ENCODE peak calls at places on chromosome 18, in four cellular contexts. One of them, this sample, is unnamed.
A peak's percentile ranks its signal among the peaks of the same experiment; 100 is the strongest.

GRCh38 chr18:46401486-46402115 is 255.4 kb downstream of the LOXHD1 start:
- DNase-seq in body of pancreas: no peak
- DNase-seq in IMR-90: no peak
- DNase-seq in tibial nerve: no peak
- DNase-seq in this sample: peak; percentile 31

GRCh38 chr18:55097406-55098170 is 138.3 kb upstream of the CCDC68 start:
- DNase-seq in body of pancreas: no peak
- DNase-seq in tibial nerve: no peak
- DNase-seq in IMR-90: no peak
- DNase-seq in this sample: no peak

GRCh38 chr18:38545071-38545470 is 979.5 kb upstream of the CELF4 start:
- DNase-seq in tibial nerve: no peak
- DNase-seq in body of pancreas: no peak
- DNase-seq in IMR-90: no peak
- DNase-seq in this sample: no peak

GRCh38 chr18:64164883-64165282 is 16.0 kb upstream of the LINC00305 start:
- DNase-seq in IMR-90: no peak
- DNase-seq in body of pancreas: no peak
- DNase-seq in tibial nerve: no peak
- DNase-seq in this sample: no peak

GRCh38 chr18:34611904-34612303 is 98.2 kb upstream of the DTNA start:
- DNase-seq in body of pancreas: no peak
- DNase-seq in tibial nerve: no peak
- DNase-seq in IMR-90: no peak
- DNase-seq in this sample: peak; percentile 60

GRCh38 chr18:3552305-3552704 is 102.3 kb downstream of the TGIF1 start:
- DNase-seq in tibial nerve: no peak
- DNase-seq in body of pancreas: no peak
- DNase-seq in IMR-90: no peak
- DNase-seq in this sample: no peak

GRCh38 chr18:67239826-67240225 is 276.7 kb downstream of the DSEL start:
- DNase-seq in IMR-90: no peak
- DNase-seq in body of pancreas: no peak
- DNase-seq in tibial nerve: no peak
- DNase-seq in this sample: no peak

GRCh38 chr18:62981566-62981965 is 266.2 kb downstream of the PHLPP1 start:
- DNase-seq in tibial nerve: no peak
- DNase-seq in IMR-90: no peak
- DNase-seq in body of pancreas: no peak
- DNase-seq in this sample: no peak

GRCh38 chr18:5061785-5062184 is 135.3 kb downstream of the AKAIN1 start:
- DNase-seq in body of pancreas: no peak
- DNase-seq in IMR-90: no peak
- DNase-seq in tibial nerve: no peak
- DNase-seq in this sample: no peak

GRCh38 chr18:8932866-8933265 is 169.6 kb upstream of the NDUFV2 start:
- DNase-seq in tibial nerve: no peak
- DNase-seq in body of pancreas: no peak
- DNase-seq in IMR-90: no peak
- DNase-seq in this sample: no peak

GRCh38 chr18:5457467-5457957 is 86.3 kb downstream of the EPB41L3 start:
- DNase-seq in tibial nerve: no peak
- DNase-seq in IMR-90: no peak
- DNase-seq in body of pancreas: no peak
- DNase-seq in this sample: no peak

GRCh38 chr18:25229858-25230257 is 122.1 kb downstream of the ZNF521 start:
- DNase-seq in body of pancreas: no peak
- DNase-seq in tibial nerve: no peak
- DNase-seq in IMR-90: no peak
- DNase-seq in this sample: no peak

GRCh38 chr18:52636536-52636935 is 296.5 kb downstream of the DCC start:
- DNase-seq in body of pancreas: peak; percentile 5
- DNase-seq in IMR-90: no peak
- DNase-seq in tibial nerve: no peak
- DNase-seq in this sample: no peak

GRCh38 chr18:27184115-27185024 is 738 bp downstream of the CHST9 start:
- DNase-seq in tibial nerve: no peak
- DNase-seq in IMR-90: no peak
- DNase-seq in body of pancreas: peak; percentile 12
- DNase-seq in this sample: no peak

GRCh38 chr18:63155169-63155852 is 164.3 kb downstream of the BCL2 start:
- DNase-seq in tibial nerve: peak; percentile 64
- DNase-seq in IMR-90: no peak
- DNase-seq in body of pancreas: peak; percentile 85
- DNase-seq in this sample: peak; percentile 62

GRCh38 chr18:6661692-6662415 is 67.7 kb upstream of the ARHGAP28 start:
- DNase-seq in tibial nerve: no peak
- DNase-seq in body of pancreas: no peak
- DNase-seq in IMR-90: no peak
- DNase-seq in this sample: no peak

GRCh38 chr18:60389314-60389713 is 16.7 kb upstream of the MC4R start:
- DNase-seq in body of pancreas: no peak
- DNase-seq in tibial nerve: no peak
- DNase-seq in IMR-90: no peak
- DNase-seq in this sample: no peak

GRCh38 chr18:14941256-14941655 is 193.3 kb downstream of the ANKRD30B start:
- DNase-seq in tibial nerve: no peak
- DNase-seq in body of pancreas: no peak
- DNase-seq in IMR-90: no peak
- DNase-seq in this sample: no peak

GRCh38 chr18:39318462-39318861 is 1752.9 kb upstream of the CELF4 start:
- DNase-seq in tibial nerve: no peak
- DNase-seq in IMR-90: no peak
- DNase-seq in body of pancreas: no peak
- DNase-seq in this sample: no peak

GRCh38 chr18:6284300-6284699 is 130.4 kb downstream of the L3MBTL4 start:
- DNase-seq in IMR-90: no peak
- DNase-seq in tibial nerve: no peak
- DNase-seq in body of pancreas: no peak
- DNase-seq in this sample: no peak

GRCh38 chr18:80200171-80200931 is 47.0 kb downstream of the PARD6G start:
- DNase-seq in IMR-90: peak; percentile 17
- DNase-seq in body of pancreas: no peak
- DNase-seq in tibial nerve: no peak
- DNase-seq in this sample: no peak

GRCh38 chr18:80197490-80197889 is 49.8 kb downstream of the PARD6G start:
- DNase-seq in IMR-90: peak; percentile 14
- DNase-seq in body of pancreas: no peak
- DNase-seq in tibial nerve: no peak
- DNase-seq in this sample: no peak

GRCh38 chr18:80198994-80199748 is 48.1 kb downstream of the PARD6G start:
- DNase-seq in IMR-90: no peak
- DNase-seq in tibial nerve: no peak
- DNase-seq in body of pancreas: no peak
- DNase-seq in this sample: no peak

GRCh38 chr18:80196528-80197320 is 50.6 kb downstream of the PARD6G start:
- DNase-seq in body of pancreas: no peak
- DNase-seq in IMR-90: peak; percentile 42
- DNase-seq in tibial nerve: no peak
- DNase-seq in this sample: peak; percentile 35

DNA sequence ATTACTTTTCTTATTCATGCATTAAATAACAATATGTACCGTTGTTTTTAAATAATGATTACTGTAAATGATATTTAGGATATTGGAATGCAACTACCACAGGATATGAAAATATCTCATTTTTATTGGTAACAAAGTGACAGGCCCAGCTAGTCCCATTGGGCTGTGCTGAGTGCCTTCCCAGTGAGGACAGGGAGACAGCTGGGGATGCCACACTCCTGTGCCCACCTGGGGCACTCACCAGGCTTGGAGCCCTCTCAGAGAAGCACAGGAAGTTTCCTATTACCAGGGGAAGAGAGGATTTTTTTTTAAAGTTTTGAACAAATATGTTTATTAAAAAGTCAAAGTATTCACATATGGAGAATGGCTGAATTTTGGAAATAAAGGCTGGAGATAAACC is 48.9 kb downstream of the PARD6G start:
- DNase-seq in tibial nerve: no peak
- DNase-seq in IMR-90: no peak
- DNase-seq in body of pancreas: no peak
- DNase-seq in this sample: no peak
- H3K27ac ChIP-seq in tibial nerve: no peak overlapping the region
- H3K27ac ChIP-seq in IMR-90: no peak overlapping the region
- H3K27ac ChIP-seq in body of pancreas: no peak overlapping the region
- H3K27ac ChIP-seq in this sample: no peak overlapping the region

GRCh38 chr18:74303936-74304335 is 11.7 kb upstream of the C18orf63 start:
- DNase-seq in tibial nerve: no peak
- DNase-seq in body of pancreas: no peak
- DNase-seq in IMR-90: peak; percentile 25
- DNase-seq in this sample: no peak
- TF ChIP-seq POLR2A in tibial nerve: no peak
- TF ChIP-seq POLR2A in body of pancreas: no peak
- TF ChIP-seq POLR2A in IMR-90: no peak
- TF ChIP-seq POLR2A in this sample: no peak

DNA sequence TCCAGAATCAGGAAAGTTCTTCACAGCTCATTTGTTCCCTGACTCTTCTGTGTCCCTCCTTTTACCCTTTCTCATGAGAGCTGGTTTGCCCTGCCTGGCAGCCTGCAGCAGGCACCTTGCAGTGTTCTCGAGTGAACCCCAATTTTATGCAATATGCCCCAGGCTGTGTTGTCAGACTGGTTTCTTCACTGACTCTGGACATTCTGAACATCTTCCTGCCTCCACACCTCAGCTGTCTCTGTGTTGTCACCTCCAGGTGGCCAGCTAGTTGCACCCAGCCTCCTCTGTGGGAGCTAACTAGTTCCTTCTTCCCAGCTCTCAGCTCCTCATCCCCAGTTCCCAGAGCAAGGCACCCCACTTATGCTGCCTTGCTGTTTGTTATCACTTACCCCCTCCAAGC is 5.5 kb downstream of the SETBP1 start:
- DNase-seq in IMR-90: no peak
- DNase-seq in tibial nerve: no peak
- DNase-seq in body of pancreas: no peak
- DNase-seq in this sample: no peak
- H3K4me1 ChIP-seq in IMR-90: peaks cover 3% of the 10 kb centered on the region
- H3K4me1 ChIP-seq in tibial nerve: no peaks in the 10 kb centered on the region
- H3K4me1 ChIP-seq in body of pancreas: peaks cover 74% of the 10 kb centered on the region
- H3K4me1 ChIP-seq in this sample: peaks cover 9% of the 10 kb centered on the region

DNA sequence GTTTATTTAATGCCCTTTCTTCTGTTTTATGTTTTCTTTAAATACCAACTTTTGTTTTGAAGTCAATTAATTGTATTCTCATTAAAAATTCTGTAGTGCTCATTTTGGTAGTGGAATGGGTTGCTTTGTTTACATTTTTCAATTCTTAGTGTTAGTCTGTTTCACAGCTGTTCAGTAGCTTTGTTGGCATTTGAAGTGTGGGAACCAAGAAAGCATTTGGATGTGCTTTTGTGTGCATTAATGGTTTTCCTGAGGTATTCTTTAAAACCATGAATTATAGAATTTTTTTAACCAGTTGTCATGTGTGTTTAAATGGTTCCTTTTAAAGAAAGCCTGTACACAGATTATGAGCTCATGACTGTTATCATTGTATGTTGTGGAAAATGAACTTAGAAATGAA is 19.7 kb downstream of the MIB1 start:
- DNase-seq in body of pancreas: no peak
- DNase-seq in tibial nerve: no peak
- DNase-seq in IMR-90: peak; percentile 65
- DNase-seq in this sample: no peak
- H3K27ac ChIP-seq in body of pancreas: no peak overlapping the region
- H3K27ac ChIP-seq in tibial nerve: no peak overlapping the region
- H3K27ac ChIP-seq in IMR-90: no peak overlapping the region
- H3K27ac ChIP-seq in this sample: no peak overlapping the region

GRCh38 chr18:28652654-28653053 is 475.7 kb upstream of the CDH2 start:
- DNase-seq in tibial nerve: no peak
- DNase-seq in body of pancreas: no peak
- DNase-seq in IMR-90: no peak
- DNase-seq in this sample: no peak
- TF ChIP-seq POLR2A in tibial nerve: no peak
- TF ChIP-seq POLR2A in body of pancreas: no peak
- TF ChIP-seq POLR2A in IMR-90: no peak
- TF ChIP-seq POLR2A in this sample: no peak

GRCh38 chr18:48934400-48934707 is 16.4 kb downstream of the SMAD7 start:
- DNase-seq in tibial nerve: no peak
- DNase-seq in IMR-90: no peak
- DNase-seq in body of pancreas: no peak
- DNase-seq in this sample: no peak
- H3K4me1 ChIP-seq in tibial nerve: no peaks in the 10 kb centered on the region
- H3K4me1 ChIP-seq in IMR-90: peaks cover 61% of the 10 kb centered on the region
- H3K4me1 ChIP-seq in body of pancreas: peaks cover 85% of the 10 kb centered on the region
- H3K4me1 ChIP-seq in this sample: peaks cover 100% of the 10 kb centered on the region

GRCh38 chr18:69635482-69635881 is 234.8 kb downstream of the DOK6 start:
- DNase-seq in tibial nerve: no peak
- DNase-seq in IMR-90: no peak
- DNase-seq in body of pancreas: no peak
- DNase-seq in this sample: no peak

GRCh38 chr18:69631281-69631680 is 230.6 kb downstream of the DOK6 start:
- DNase-seq in tibial nerve: no peak
- DNase-seq in IMR-90: no peak
- DNase-seq in body of pancreas: no peak
- DNase-seq in this sample: no peak

GRCh38 chr18:69638056-69638455 is 237.4 kb downstream of the DOK6 start:
- DNase-seq in body of pancreas: no peak
- DNase-seq in IMR-90: no peak
- DNase-seq in tibial nerve: no peak
- DNase-seq in this sample: no peak

DNA sequence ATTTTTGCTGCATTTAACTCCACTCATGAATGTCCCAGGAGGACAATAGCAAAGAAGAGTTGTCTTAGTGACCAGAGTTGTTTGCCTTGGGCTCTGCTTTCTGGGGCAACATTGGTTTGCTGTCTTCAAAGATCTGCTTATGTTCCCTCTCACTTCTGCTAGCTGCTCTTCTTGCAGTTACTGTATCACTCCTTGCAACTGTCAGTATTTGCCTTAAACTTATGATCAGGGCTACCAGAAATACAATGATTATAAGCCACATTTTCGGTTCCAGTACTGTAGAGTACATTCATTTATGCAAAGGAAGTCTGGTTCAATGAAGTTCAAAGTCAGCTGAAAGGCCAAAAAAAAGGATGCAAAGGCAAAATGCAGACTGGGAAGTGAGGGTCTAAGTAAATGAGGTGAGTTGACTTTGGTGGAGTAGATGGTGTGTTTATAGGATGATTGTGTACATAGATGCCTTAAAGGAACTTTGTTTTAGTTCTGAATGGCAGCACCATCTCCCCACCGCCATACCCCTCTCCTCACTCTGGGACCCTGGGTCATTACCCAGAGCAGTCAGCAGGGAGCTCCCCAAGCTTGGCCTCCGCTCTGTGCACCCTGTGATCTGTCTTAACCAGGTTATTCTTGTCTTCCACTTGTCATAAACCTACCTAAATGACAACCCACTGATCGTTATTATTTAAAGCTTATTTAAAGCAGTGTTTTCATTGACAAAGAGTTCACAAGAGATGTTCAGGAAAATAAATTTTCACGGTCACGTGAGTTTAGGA is 236.0 kb downstream of the DOK6 start:
- DNase-seq in body of pancreas: peak; percentile 9
- DNase-seq in tibial nerve: no peak
- DNase-seq in IMR-90: no peak
- DNase-seq in this sample: no peak
- H3K27ac ChIP-seq in body of pancreas: no peak overlapping the region
- H3K27ac ChIP-seq in tibial nerve: no peak overlapping the region
- H3K27ac ChIP-seq in IMR-90: no peak overlapping the region
- H3K27ac ChIP-seq in this sample: no peak overlapping the region

GRCh38 chr18:79805211-79805862 is 7.6 kb downstream of the KCNG2 start:
- DNase-seq in body of pancreas: no peak
- DNase-seq in IMR-90: no peak
- DNase-seq in tibial nerve: no peak
- DNase-seq in this sample: no peak
- TF ChIP-seq POLR2A in body of pancreas: no peak
- TF ChIP-seq POLR2A in IMR-90: no peak
- TF ChIP-seq POLR2A in tibial nerve: no peak
- TF ChIP-seq POLR2A in this sample: no peak